ENCODE peak calls at places on chromosomes 3 and 15, in nine cellular contexts. A, U, I, P, Y, Q, D, X and L are unnamed samples. For H3K9me3, the result is how much of the 10 kb centered on the place peaks cover.

GRCh38 chr15:89770041-89770440 is 6.1 kb upstream of the MESP2 start:
- DNase-seq in Y (no peak), I (peak), P (no peak), D (no peak), X (no peak), U (no peak), Q (no peak), A (no peak), L (no peak)

GRCh38 chr3:69239063-69239462 is 116.7 kb upstream of the LMOD3 start:
- DNase-seq in P (no peak), Q (no peak), X (no peak), I (peak), U (no peak), Y (no peak), D (no peak), A (no peak), L (no peak)

GRCh38 chr3:22353126-22353525 is 602.1 kb upstream of the ZNF385D start:
- DNase-seq in A (no peak), Y (no peak), I (no peak), D (no peak), X (no peak), Q (no peak), P (no peak), U (no peak), L (no peak)

GRCh38 chr3:186286114-186286513 is 75.9 kb downstream of the DGKG start:
- DNase-seq in Y (no peak), A (no peak), Q (no peak), I (no peak), X (no peak), D (no peak), P (no peak), U (no peak), L (no peak)

GRCh38 chr3:152491922-152492321 is 223.2 kb downstream of the MBNL1 start:
- DNase-seq in P (no peak), A (no peak), X (no peak), D (no peak), Q (no peak), U (no peak), I (no peak), Y (no peak), L (no peak)

GRCh38 chr3:194925614-194926013 is 239.9 kb downstream of the FAM43A start:
- DNase-seq in P (no peak), U (no peak), Q (no peak), I (no peak), D (no peak), A (no peak), Y (no peak), X (no peak), L (no peak)

GRCh38 chr15:95674031-95674430 is 656.5 kb upstream of the NR2F2 start:
- DNase-seq in Q (no peak), X (no peak), D (no peak), A (no peak), Y (no peak), U (no peak), I (no peak), P (no peak), L (no peak)

GRCh38 chr3:151933224-151933858 is 59.9 kb downstream of the SUCNR1 start:
- DNase-seq in A (no peak), U (no peak), Q (no peak), I (no peak), P (no peak), D (no peak), Y (no peak), X (no peak), L (no peak)

GRCh38 chr15:35182841-35183479 is 97.9 kb upstream of the NANOGP8 start:
- DNase-seq in X (no peak), Y (no peak), U (no peak), D (no peak), I (no peak), P (no peak), A (no peak), Q (no peak), L (no peak)

GRCh38 chr15:78422571-78423340 is 15.3 kb upstream of the IREB2 start:
- DNase-seq in Y (peak), Q (peak), U (peak), A (peak), D (peak), X (peak), P (peak), I (peak), L (peak)

GRCh38 chr15:99148851-99149276 is 44.0 kb downstream of the SYNM start:
- DNase-seq in U (no peak), A (no peak), D (peak), I (no peak), Y (no peak), P (no peak), X (no peak), Q (no peak), L (no peak)

GRCh38 chr15:85667491-85668424 is 127.0 kb downstream of the KLHL25 start:
- DNase-seq in Q (peak), Y (peak), P (no peak), X (no peak), I (peak), U (no peak), A (peak), D (no peak), L (no peak)

GRCh38 chr15:81322708-81323253 is 1.2 kb downstream of the STARD5 start:
- DNase-seq in Y (no peak), Q (peak), U (no peak), D (no peak), X (no peak), I (no peak), A (no peak), P (no peak), L (no peak)

GRCh38 chr3:177966493-177966892 is 569.7 kb upstream of the KCNMB2 start:
- DNase-seq in A (no peak), P (no peak), Q (no peak), X (no peak), U (no peak), Y (no peak), D (no peak), I (no peak), L (no peak)

GRCh38 chr15:75112278-75112847 is 89.0 kb downstream of the PPCDC start:
- DNase-seq in I (peak), X (no peak), Y (no peak), P (no peak), U (no peak), D (no peak), Q (no peak), A (no peak), L (peak)

GRCh38 chr3:159787794-159788205 is 200.8 kb upstream of the IL12A start:
- DNase-seq in A (no peak), Q (peak), X (no peak), I (peak), U (no peak), Y (peak), D (no peak), P (no peak), L (peak)

GRCh38 chr3:61807865-61808276 is 246.5 kb downstream of the PTPRG start:
- DNase-seq in Y (no peak), U (no peak), A (no peak), D (no peak), X (no peak), P (no peak), I (peak), Q (no peak), L (no peak)

DNA sequence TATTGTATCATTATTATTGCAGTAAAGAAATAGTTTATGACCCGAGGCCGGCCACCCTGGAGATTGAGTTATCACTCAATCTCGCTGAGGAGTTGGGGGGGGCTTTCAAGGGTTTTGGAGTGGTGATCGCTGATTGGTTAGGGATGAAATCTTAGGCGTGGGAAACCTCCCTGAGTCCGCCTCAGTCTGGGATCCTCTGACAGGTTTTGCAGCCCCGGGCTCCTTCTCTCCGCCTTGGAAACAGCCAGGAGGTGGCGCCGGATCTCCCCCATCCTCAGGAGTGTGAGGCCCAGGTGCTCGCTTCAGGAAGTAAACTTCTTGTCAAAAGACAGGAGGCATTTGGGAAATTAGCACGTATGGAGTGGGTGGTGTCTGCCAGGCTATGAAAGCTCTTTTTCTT is 41.1 kb upstream of the SEC61A1 start:
- DNase-seq in X (peak), I (peak), Q (peak), P (no peak), A (no peak), U (no peak), D (no peak), Y (peak), L (peak)
- TF ChIP-seq CTCF in X (peak), I (peak), Q (no peak), P (no peak), A (no peak), U (no peak), D (no peak), Y (peak), L (peak)

GRCh38 chr3:105585-105984 is 91.0 kb upstream of the CHL1 start:
- DNase-seq in P (no peak), Y (no peak), I (no peak), A (no peak), D (no peak), Q (no peak), X (no peak), U (no peak), L (no peak)
- H3K9me3 ChIP-seq in P (under half), Y (under half), I (under half), A (under half), D (under half), Q (under half), X (under half), U (under half), L (under half)

GRCh38 chr3:97970929-97971460 is 1.2 kb downstream of the RIOX2 start:
- DNase-seq in P (no peak), Q (no peak), I (no peak), X (no peak), D (no peak), A (no peak), Y (no peak), U (no peak), L (no peak)
- H3K4me3 ChIP-seq in P (no peak), Q (peak), I (no peak), X (peak), D (peak), A (peak), Y (peak), U (peak), L (peak)

GRCh38 chr3:141275973-141276372 is 44.3 kb downstream of the PXYLP1 start:
- DNase-seq in P (no peak), I (peak), A (no peak), D (no peak), Q (no peak), Y (peak), U (no peak), X (no peak), L (peak)
- TF ChIP-seq CTCF in P (no peak), I (no peak), A (no peak), D (no peak), Q (no peak), Y (peak), U (no peak), X (peak), L (peak)

DNA sequence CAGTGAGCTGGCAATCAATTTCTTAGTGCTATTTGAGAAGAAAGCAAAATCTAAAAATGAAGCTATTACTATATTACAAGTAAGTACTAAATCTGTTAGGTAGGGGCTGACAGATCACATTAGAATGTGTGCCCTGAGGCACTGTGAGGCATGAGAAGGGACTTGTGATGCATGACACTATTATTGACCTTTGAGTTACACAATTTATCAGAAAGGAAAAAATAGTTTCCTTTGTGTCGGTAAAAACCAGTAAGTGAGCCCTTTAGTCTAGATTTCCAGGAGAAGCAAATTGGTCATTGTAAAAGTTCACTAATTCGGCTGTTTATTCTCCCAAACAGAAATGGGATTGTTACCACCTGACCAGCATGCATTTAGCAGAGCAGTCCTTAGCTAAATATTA is 379.6 kb upstream of the CNTN6 start:
- DNase-seq in D (no peak), I (no peak), A (no peak), U (no peak), P (no peak), Q (no peak), X (no peak), Y (no peak), L (no peak)
- H3K9me3 ChIP-seq in D (under half), I (under half), A (under half), U (under half), P (under half), Q (under half), X (under half), Y (under half), L (under half)

GRCh38 chr15:25391971-25392733 is 46.7 kb downstream of the UBE3A start:
- DNase-seq in Y (no peak), U (no peak), X (no peak), P (no peak), D (no peak), I (peak), Q (no peak), A (no peak), L (no peak)
- H3K4me3 ChIP-seq in Y (no peak), U (no peak), X (no peak), P (no peak), D (no peak), I (no peak), Q (no peak), A (no peak), L (no peak)

DNA sequence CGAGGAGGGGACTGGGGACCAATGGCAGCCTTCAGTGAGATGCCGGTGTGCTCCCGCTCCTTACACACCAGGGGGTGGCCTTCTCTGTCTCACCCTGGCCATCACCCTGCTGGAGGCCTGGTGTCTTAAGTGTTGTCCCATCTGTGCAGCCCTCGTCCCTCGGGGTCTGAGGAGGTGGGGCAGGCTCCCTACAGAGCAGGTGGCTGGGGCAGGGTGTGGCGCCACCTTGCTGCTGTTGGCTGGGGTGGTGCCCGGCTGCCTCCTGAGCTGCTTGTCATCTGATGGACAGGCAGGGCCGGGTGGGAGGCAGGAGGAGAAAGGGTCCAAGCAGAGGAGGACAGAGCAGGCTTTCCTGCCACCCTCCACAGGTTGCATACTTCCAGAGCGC is 25.9 kb downstream of the PTPN23 start:
- DNase-seq in P (no peak), U (no peak), Y (no peak), X (no peak), I (no peak), Q (no peak), D (peak), A (no peak), L (no peak)
- TF ChIP-seq CTCF in P (no peak), U (no peak), Y (no peak), X (peak), I (no peak), Q (no peak), D (no peak), A (no peak), L (no peak)

DNA sequence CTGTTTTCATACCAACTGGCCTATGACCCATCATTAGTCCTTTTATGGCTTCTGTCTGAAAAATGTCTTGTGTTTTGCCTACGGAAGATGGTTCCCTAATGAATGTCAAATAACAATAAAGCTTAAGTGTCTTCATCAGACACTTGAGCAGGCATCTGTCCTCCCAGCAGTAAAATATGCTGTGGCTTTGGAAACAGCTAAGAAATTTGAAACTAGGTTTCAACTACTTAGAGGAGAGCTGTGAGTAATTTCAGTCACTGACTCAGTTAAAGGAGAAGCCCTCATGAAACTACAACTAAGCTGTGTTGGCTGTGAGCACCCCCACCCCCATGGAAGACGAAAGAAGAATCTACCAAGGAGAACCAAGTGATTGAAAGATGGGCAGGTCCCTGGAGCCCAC is 409.3 kb upstream of the PPP2R3A start:
- DNase-seq in X (no peak), P (no peak), U (no peak), Y (no peak), I (no peak), D (no peak), Q (no peak), A (no peak), L (no peak)
- H3K9me3 ChIP-seq in X (under half), P (under half), U (under half), Y (under half), I (under half), D (under half), Q (under half), A (under half), L (under half)

DNA sequence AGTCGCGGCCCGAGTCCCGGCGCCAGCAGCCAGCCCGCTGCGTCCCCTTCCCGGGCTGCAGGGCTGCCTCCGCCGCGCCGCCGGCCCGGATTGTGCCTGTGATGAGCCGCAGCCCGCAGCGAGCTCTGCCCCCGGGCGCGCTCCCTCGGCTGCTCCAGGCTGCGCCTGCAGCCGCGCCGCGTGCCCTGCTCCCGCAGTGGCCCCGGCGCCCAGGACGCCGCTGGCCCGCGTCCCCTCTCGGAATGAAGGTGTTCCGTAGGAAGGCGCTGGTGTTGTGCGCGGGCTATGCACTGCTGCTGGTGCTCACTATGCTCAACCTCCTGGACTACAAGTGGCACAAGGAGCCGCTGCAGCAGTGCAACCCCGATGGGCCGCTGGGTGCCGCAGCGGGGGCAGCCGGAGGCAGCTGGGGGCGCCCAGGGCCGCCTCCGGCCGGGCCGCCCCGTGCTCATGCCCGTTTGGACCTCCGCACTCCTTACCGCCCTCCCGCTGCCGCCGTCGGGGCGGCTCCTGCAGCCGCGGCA is 1.2 kb downstream of the CHST2 start:
- DNase-seq in I (peak), Y (peak), U (peak), D (no peak), Q (peak), A (no peak), X (peak), P (no peak), L (no peak)
- H3K4me3 ChIP-seq in I (peak), Y (peak), U (peak), D (peak), Q (peak), A (peak), X (peak), P (peak), L (no peak)

GRCh38 chr3:24684506-24685023 is 189.9 kb upstream of the THRB start:
- DNase-seq in A (no peak), Q (no peak), P (no peak), D (no peak), Y (no peak), U (no peak), X (no peak), I (no peak), L (no peak)
- TF ChIP-seq CTCF in A (no peak), Q (no peak), P (no peak), D (no peak), Y (no peak), U (no peak), X (no peak), I (no peak), L (no peak)